ENCODE peak calls at places on chromosomes 16 and 17, in five cellular contexts. O is CD8-positive, alpha-beta T cell; I is CD4-positive, CD25-positive, alpha-beta regulatory T cell; X is PC-3; Z is mammary epithelial cell. R is an unnamed sample.

GRCh38 chr16:85137323-85138072 is 25.2 kb upstream of the CIBAR2 start:
- DNase-seq in I (no peak), Z (no peak), X (peak; percentile 45), O (no peak), R (no peak)

GRCh38 chr16:22144520-22144919 is 17.8 kb upstream of the SDR42E2 start:
- DNase-seq in X (no peak), O (no peak), Z (no peak), I (no peak), R (no peak)

GRCh38 chr16:83113317-83113716 is 486.5 kb downstream of the CDH13 start:
- DNase-seq in Z (no peak), O (no peak), X (no peak), I (no peak), R (peak; percentile 58)

GRCh38 chr16:11072420-11073153 is 128.2 kb downstream of the CLEC16A start:
- DNase-seq in X (no peak), O (no peak), I (no peak), Z (no peak), R (no peak)

GRCh38 chr16:25027781-25028180 is 12.6 kb upstream of the ARHGAP17 start:
- DNase-seq in X (no peak), Z (no peak), O (no peak), I (no peak), R (no peak)

GRCh38 chr17:2695243-2695960 is 16.2 kb downstream of the CLUH start:
- DNase-seq in I (no peak), O (no peak), X (no peak), Z (no peak), R (no peak)

GRCh38 chr16:1958715-1959268 is 546 bp upstream of the NDUFB10 start:
- DNase-seq in O (no peak), Z (no peak), I (no peak), X (no peak), R (no peak)

GRCh38 chr17:39244016-39244599 is 18.4 kb upstream of the STAC2 start:
- DNase-seq in X (no peak), O (no peak), I (no peak), Z (no peak), R (peak; percentile 60)

GRCh38 chr16:85522842-85523601 is 90.1 kb upstream of the GSE1 start:
- DNase-seq in I (no peak), X (no peak), Z (no peak), O (no peak), R (no peak)

GRCh38 chr17:40361925-40362695 is 2.4 kb downstream of the GJD3 start:
- DNase-seq in I (no peak), O (no peak), Z (no peak), X (no peak), R (no peak)
- H3K4me3 ChIP-seq in I (no peak overlapping the region), O (no peak overlapping the region), Z (peak overlapping the region; percentile 55), X (peak overlapping the region; percentile 67), R (peak overlapping the region; percentile 42)

DNA sequence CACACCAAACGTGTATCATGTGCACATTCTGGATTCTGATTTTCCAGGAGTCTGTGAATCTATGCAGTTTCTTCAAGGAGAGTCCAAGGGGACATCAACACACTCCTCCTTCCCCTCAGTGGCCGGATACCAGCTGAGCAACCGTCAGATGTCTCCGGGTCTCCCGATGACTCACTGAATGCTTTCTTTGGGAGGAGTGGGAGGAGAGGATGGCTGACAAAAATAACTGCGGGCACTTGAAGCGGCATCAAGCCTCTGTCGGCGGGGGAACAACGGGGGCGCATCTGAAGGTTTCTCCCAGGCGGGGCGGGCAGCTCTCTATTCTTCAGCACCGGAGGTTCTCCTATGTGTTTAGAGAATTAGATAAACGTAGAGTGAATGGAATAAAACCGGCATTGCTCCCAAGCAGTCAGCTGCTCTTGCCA is 24.6 kb upstream of the LRRC75A start:
- DNase-seq in X (peak; percentile 75), Z (peak; percentile 46), O (no peak), I (no peak), R (no peak)
- H3K4me3 ChIP-seq in X (peak overlapping the region; percentile 28), Z (no peak overlapping the region), O (no peak overlapping the region), I (no peak overlapping the region), R (no peak overlapping the region)

GRCh38 chr16:70511833-70512232 is 11.5 kb downstream of the COG4 start:
- DNase-seq in O (no peak), X (no peak), Z (no peak), I (no peak), R (no peak)
- H3K4me3 ChIP-seq in O (no peak overlapping the region), X (no peak overlapping the region), Z (no peak overlapping the region), I (no peak overlapping the region), R (no peak overlapping the region)

DNA sequence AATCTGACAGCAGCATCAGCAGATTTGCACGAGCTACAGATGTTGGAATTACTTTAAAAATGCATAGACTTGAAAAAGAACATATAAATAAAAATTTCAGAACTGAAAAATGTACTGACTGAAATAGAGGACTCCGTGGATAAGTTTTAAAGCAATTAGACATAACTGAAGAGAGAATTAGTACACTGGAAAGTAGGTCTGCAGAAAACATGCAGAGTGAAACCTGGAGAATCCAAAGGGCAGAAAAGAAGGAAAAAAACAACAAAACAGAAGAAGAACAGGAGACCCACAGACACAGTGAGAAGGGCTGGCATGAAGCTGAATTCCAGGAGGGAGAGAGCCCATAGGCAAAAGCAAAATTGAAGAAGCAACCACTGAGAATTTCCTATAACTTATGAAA is 57.2 kb upstream of the ENPP7 start:
- DNase-seq in X (no peak), O (no peak), I (no peak), Z (no peak), R (no peak)
- H3K4me3 ChIP-seq in X (no peak overlapping the region), O (no peak overlapping the region), I (no peak overlapping the region), Z (no peak overlapping the region), R (no peak overlapping the region)

DNA sequence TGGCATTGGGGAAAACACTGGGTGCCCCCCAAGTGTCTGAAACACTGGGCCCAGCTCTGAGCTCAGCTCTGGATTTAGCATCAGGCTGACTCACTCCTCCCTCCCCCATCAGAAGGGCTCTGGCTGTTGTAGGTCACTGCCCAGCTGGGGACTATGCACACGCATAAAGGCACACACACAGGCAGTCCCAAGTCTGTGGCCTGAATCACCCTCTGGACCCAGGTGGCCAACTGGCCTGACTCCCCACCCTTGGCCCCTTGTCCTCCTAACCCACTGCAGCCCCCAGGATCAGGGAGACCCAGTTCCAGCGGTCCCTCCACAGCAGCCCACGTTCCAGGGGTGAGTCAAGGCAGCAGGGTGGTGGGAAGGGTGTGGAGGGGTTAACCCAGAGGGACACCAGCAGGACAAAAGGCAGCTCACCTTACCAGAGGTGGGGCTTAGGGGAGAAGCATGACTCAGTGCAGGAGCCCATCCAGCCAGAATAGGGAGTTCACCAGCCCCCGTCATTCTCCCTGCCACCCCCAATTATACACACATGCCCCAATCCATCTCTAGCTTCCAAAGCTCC is 47.0 kb downstream of the MYO18A start:
- DNase-seq in X (peak; percentile 39), Z (no peak), O (no peak), I (no peak), R (no peak)
- H3K4me3 ChIP-seq in X (no peak overlapping the region), Z (no peak overlapping the region), O (no peak overlapping the region), I (no peak overlapping the region), R (no peak overlapping the region)

GRCh38 chr17:34979153-34979552 is 1.2 kb upstream of the LIG3 start:
- DNase-seq in X (no peak), Z (no peak), O (no peak), I (no peak), R (no peak)
- H3K4me3 ChIP-seq in X (no peak overlapping the region), Z (no peak overlapping the region), O (no peak overlapping the region), I (no peak overlapping the region), R (no peak overlapping the region)

DNA sequence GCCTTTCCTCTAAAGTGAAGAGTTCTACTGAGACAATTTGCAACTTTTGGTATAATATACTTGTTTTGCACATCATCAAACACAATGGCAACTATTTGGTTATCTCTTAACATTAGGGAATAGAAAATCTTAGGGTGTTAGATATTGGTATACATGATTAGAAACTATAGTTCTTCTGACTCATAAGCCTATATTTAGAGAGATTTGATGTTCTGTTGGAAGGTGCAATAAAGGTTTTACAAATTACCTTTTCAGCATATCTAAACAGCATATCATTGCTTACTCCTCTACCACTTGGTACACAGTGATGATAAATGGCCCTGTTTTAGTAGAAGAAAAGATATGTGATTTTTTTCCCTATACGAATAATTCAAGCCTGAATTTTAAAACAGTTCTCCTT is 6.2 kb downstream of the EVI2B start:
- DNase-seq in Z (no peak), O (no peak), X (no peak), I (no peak), R (no peak)
- H3K4me3 ChIP-seq in Z (no peak overlapping the region), O (peak overlapping the region; percentile 25), X (no peak overlapping the region), I (peak overlapping the region; percentile 99), R (no peak overlapping the region)

GRCh38 chr17:30550512-30551273 is 73.5 kb downstream of the GOSR1 start:
- DNase-seq in I (no peak), X (peak; percentile 64), Z (peak; percentile 42), O (no peak), R (no peak)
- H3K4me3 ChIP-seq in I (no peak overlapping the region), X (no peak overlapping the region), Z (no peak overlapping the region), O (no peak overlapping the region), R (no peak overlapping the region)